ENCODE peak calls at places on chromosomes 1 and 21, in nine cellular contexts. G, T, U, V, A, Q, I, H and F are unnamed samples.

GRCh38 chr1:212624976-212625501 is 16.5 kb downstream of the ATF3 start:
- DNase-seq in G (no peak), T (no peak), U (no peak), V (no peak), A (no peak), Q (no peak), I (no peak), H (no peak), F (no peak)

GRCh38 chr21:42830456-42831455 is 48.6 kb downstream of the WDR4 start:
- DNase-seq in G (no peak), T (no peak), U (no peak), V (peak), A (no peak), Q (no peak), I (no peak), H (no peak), F (no peak)

GRCh38 chr21:45279446-45280177 is 8.1 kb downstream of the POFUT2 start:
- DNase-seq in G (no peak), T (no peak), U (no peak), V (peak), A (peak), Q (no peak), I (no peak), H (no peak), F (no peak)

GRCh38 chr1:230633469-230633868 is 8.8 kb upstream of the COG2 start:
- DNase-seq in G (no peak), T (no peak), U (no peak), V (no peak), A (no peak), Q (no peak), I (no peak), H (peak), F (no peak)

GRCh38 chr1:56531624-56532358 is 47.6 kb downstream of the PLPP3 start:
- DNase-seq in G (no peak), T (no peak), U (no peak), V (no peak), A (no peak), Q (no peak), I (no peak), H (no peak), F (no peak)

GRCh38 chr1:221308534-221309511 is 429.6 kb downstream of the HLX start:
- DNase-seq in G (no peak), T (no peak), U (no peak), V (no peak), A (peak), Q (no peak), I (no peak), H (peak), F (no peak)

GRCh38 chr1:37995773-37996379 is 6.1 kb upstream of the SF3A3 start:
- DNase-seq in G (peak), T (peak), U (peak), V (no peak), A (peak), Q (no peak), I (peak), H (no peak), F (no peak)

GRCh38 chr1:204507317-204508105 is 8.7 kb upstream of the MDM4 start:
- DNase-seq in G (peak), T (no peak), U (peak), V (no peak), A (no peak), Q (no peak), I (no peak), H (peak), F (no peak)

GRCh38 chr1:114023377-114023776 is 44.1 kb downstream of the OLFML3 start:
- DNase-seq in G (no peak), T (no peak), U (no peak), V (no peak), A (no peak), Q (no peak), I (no peak), H (no peak), F (no peak)

GRCh38 chr1:38728176-38728908 is 131.2 kb downstream of the RRAGC start:
- DNase-seq in G (peak), T (no peak), U (peak), V (peak), A (no peak), Q (peak), I (peak), H (no peak), F (no peak)

GRCh38 chr1:125119024-125119441 is 3934.3 kb downstream of the SRGAP2C start:
- DNase-seq in G (no peak), T (no peak), U (no peak), V (no peak), A (no peak), Q (no peak), I (no peak), H (no peak), F (no peak)

GRCh38 chr1:204615881-204616280 is 69.7 kb downstream of the LRRN2 start:
- DNase-seq in G (no peak), T (no peak), U (no peak), V (no peak), A (no peak), Q (no peak), I (no peak), H (no peak), F (no peak)

GRCh38 chr1:224774378-224774777 is 155.1 kb upstream of the DNAH14 start:
- DNase-seq in G (no peak), T (no peak), U (no peak), V (peak), A (no peak), Q (no peak), I (no peak), H (no peak), F (no peak)

GRCh38 chr1:34292472-34292871 is 115.8 kb downstream of the C1orf94 start:
- DNase-seq in G (no peak), T (no peak), U (no peak), V (no peak), A (no peak), Q (no peak), I (no peak), H (no peak), F (no peak)
- TF ChIP-seq CTCF in G (no peak), T (no peak), U (no peak), V (no peak), A (no peak), Q (no peak), I (no peak), H (peak), F (no peak)

DNA sequence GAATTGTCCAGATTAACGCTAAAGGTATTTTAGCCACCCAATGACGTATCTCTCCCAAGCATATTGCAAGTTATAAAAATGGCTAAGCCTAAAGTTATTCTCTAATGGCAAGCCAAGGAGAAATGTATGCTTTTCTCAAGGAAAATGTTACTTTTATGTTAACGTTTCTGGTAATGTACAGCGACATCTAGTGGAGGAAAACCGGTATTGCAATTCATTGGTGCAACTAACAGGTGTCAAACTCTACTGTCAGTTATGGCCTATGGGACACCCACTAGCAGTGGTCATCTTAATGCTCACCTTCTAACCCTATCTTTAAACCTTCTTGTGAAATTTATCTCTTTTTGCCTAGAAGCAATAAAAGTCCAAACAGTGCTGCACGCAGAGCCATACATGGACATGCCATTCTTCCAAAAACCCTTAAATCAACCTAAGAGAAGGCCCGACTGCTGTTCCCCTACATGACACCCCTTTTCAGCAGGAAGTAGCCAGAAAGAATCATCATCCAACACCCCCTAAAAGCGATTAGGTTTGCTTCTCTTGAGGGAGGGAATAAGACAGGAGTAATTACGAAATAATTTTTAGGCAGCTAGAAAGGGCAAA is 68.7 kb upstream of the LRIF1 start:
- DNase-seq in G (peak), T (peak), U (peak), V (no peak), A (no peak), Q (no peak), I (no peak), H (peak), F (no peak)
- TF ChIP-seq CTCF in G (peak), T (peak), U (peak), V (peak), A (peak), Q (peak), I (no peak), H (peak), F (peak)

GRCh38 chr1:2547210-2548067 is 8.7 kb upstream of the TNFRSF14 start:
- DNase-seq in G (no peak), T (peak), U (no peak), V (no peak), A (no peak), Q (no peak), I (no peak), H (peak), F (no peak)

GRCh38 chr1:2548068-2548589 is 8.0 kb upstream of the TNFRSF14 start:
- DNase-seq in G (peak), T (peak), U (peak), V (no peak), A (peak), Q (no peak), I (no peak), H (peak), F (peak)

GRCh38 chr1:2545754-2546514 is 10.2 kb upstream of the TNFRSF14 start:
- DNase-seq in G (peak), T (peak), U (peak), V (no peak), A (peak), Q (peak), I (peak), H (peak), F (peak)

GRCh38 chr1:2544875-2545638 is 11.1 kb upstream of the TNFRSF14 start:
- DNase-seq in G (no peak), T (no peak), U (no peak), V (no peak), A (no peak), Q (no peak), I (no peak), H (peak), F (no peak)

GRCh38 chr1:2546515-2547209 is 9.5 kb upstream of the TNFRSF14 start:
- DNase-seq in G (peak), T (peak), U (peak), V (no peak), A (peak), Q (peak), I (no peak), H (peak), F (peak)
- TF ChIP-seq CTCF in G (no peak), T (no peak), U (no peak), V (no peak), A (no peak), Q (no peak), I (no peak), H (no peak), F (peak)

GRCh38 chr1:3646596-3646995 is 3.3 kb downstream of the WRAP73 start:
- DNase-seq in G (no peak), T (peak), U (no peak), V (no peak), A (no peak), Q (no peak), I (no peak), H (no peak), F (no peak)

GRCh38 chr1:3642921-3643675 is 6.8 kb downstream of the WRAP73 start:
- DNase-seq in G (no peak), T (no peak), U (no peak), V (no peak), A (no peak), Q (no peak), I (no peak), H (no peak), F (no peak)

GRCh38 chr1:3644273-3644672 is 5.6 kb downstream of the WRAP73 start:
- DNase-seq in G (no peak), T (no peak), U (no peak), V (no peak), A (no peak), Q (no peak), I (no peak), H (no peak), F (no peak)

GRCh38 chr1:3645247-3645646 is 4.7 kb downstream of the WRAP73 start:
- DNase-seq in G (no peak), T (no peak), U (no peak), V (no peak), A (no peak), Q (no peak), I (no peak), H (no peak), F (no peak)

GRCh38 chr1:3645666-3646355 is 4.1 kb downstream of the WRAP73 start:
- DNase-seq in G (no peak), T (no peak), U (no peak), V (no peak), A (no peak), Q (no peak), I (no peak), H (no peak), F (no peak)
- TF ChIP-seq CTCF in G (no peak), T (no peak), U (no peak), V (no peak), A (no peak), Q (no peak), I (no peak), H (no peak), F (no peak)

DNA sequence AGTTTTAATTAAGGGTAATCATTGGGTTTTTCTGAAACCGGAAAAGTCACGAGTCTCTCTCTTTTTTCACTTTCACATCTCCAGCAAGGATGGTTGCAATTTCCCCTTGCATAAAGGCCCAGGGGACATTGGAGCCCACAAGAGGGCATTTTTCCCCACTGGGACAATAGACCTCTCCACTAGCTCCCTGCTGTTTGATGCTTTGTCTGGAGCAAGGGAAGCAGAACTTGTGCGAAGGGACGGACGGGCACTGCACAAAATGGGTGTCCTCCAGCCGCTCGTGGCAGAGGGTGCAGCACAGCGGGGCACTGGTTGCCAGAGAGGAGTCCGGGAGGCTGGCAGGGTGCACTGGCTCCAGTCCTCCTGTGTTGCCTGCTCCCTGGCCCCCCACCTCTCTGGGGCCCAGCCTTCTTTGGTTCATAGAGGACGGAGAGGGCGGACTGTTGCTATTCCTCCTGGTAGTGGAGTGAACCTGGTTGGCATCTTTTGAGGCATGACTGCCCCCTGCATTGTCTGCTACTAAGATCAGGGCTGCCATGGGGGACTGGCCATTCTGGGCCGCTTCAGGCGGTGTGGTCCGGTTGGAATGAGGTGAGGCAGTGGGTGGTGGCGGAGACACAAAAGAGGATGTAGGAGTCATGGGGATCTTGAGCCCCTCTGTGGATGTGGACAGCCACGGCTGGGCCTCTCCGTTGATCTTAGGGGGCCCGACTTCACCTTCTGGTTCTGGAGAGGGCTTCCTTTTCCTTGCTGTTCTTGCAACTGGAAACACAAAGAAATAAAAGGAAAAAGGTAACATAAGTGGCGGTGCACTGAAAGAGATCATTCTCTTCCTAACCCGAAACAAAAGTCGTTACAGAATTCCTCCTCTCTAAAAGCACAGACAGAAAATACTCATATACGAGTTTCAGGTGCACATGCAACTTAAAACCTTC is 2.6 kb downstream of the IRF2BP2 start:
- DNase-seq in G (peak), T (no peak), U (peak), V (no peak), A (peak), Q (no peak), I (no peak), H (peak), F (peak)
- TF ChIP-seq CTCF in G (peak), T (no peak), U (no peak), V (no peak), A (peak), Q (peak), I (no peak), H (no peak), F (no peak)

GRCh38 chr1:23661887-23662286 is 29.7 kb upstream of the RPL11 start:
- DNase-seq in G (no peak), T (no peak), U (no peak), V (no peak), A (no peak), Q (no peak), I (no peak), H (no peak), F (no peak)

GRCh38 chr1:23670709-23671108 is 20.9 kb upstream of the RPL11 start:
- DNase-seq in G (no peak), T (no peak), U (no peak), V (no peak), A (no peak), Q (no peak), I (no peak), H (no peak), F (no peak)

GRCh38 chr1:23660671-23661070 is 30.9 kb upstream of the RPL11 start:
- DNase-seq in G (no peak), T (no peak), U (no peak), V (no peak), A (no peak), Q (no peak), I (no peak), H (no peak), F (no peak)

GRCh38 chr1:23667411-23667810 is 24.2 kb upstream of the RPL11 start:
- DNase-seq in G (no peak), T (no peak), U (no peak), V (no peak), A (no peak), Q (no peak), I (no peak), H (no peak), F (no peak)

GRCh38 chr1:23664837-23665795 is 26.5 kb upstream of the RPL11 start:
- DNase-seq in G (peak), T (no peak), U (peak), V (no peak), A (no peak), Q (no peak), I (no peak), H (peak), F (no peak)
- TF ChIP-seq CTCF in G (peak), T (peak), U (peak), V (peak), A (peak), Q (peak), I (no peak), H (peak), F (peak)

GRCh38 chr1:24749257-24749656 is 4.0 kb downstream of the CLIC4 start:
- DNase-seq in G (no peak), T (no peak), U (no peak), V (no peak), A (no peak), Q (no peak), I (no peak), H (peak), F (no peak)
- TF ChIP-seq CTCF in G (no peak), T (no peak), U (no peak), V (no peak), A (no peak), Q (no peak), I (no peak), H (no peak), F (no peak)

GRCh38 chr1:31336687-31337467 is 36.0 kb downstream of the FABP3 start:
- DNase-seq in G (no peak), T (no peak), U (no peak), V (no peak), A (no peak), Q (no peak), I (no peak), H (no peak), F (no peak)

GRCh38 chr1:31335007-31335406 is 37.9 kb downstream of the FABP3 start:
- DNase-seq in G (peak), T (no peak), U (no peak), V (no peak), A (no peak), Q (no peak), I (no peak), H (peak), F (no peak)
- TF ChIP-seq CTCF in G (peak), T (peak), U (peak), V (peak), A (peak), Q (peak), I (no peak), H (peak), F (peak)

DNA sequence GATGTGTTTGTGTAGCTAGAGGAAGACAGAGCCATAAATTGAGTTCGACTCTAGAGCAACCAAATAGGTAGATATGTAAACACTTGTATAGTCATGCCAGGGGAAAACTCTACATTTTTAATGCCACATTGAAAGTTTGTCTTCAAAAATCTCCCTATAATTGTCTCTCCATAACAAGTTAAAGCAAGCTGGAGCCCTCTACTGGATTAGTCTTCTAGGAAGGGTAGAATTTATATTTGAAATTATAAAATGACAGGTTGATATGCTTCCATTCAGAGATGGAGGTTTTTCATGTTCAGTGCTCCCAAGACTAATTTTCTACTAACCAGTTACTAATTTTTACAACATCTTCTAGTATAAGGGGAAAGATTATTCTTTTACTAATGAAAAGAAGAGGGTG is 13.1 kb upstream of the COL24A1 start:
- DNase-seq in G (peak), T (no peak), U (no peak), V (no peak), A (no peak), Q (no peak), I (no peak), H (no peak), F (no peak)
- TF ChIP-seq CTCF in G (peak), T (no peak), U (no peak), V (peak), A (peak), Q (peak), I (no peak), H (no peak), F (no peak)

GRCh38 chr1:11272544-11272841 is 505 bp upstream of the UBIAD1 start:
- DNase-seq in G (no peak), T (no peak), U (no peak), V (no peak), A (no peak), Q (no peak), I (no peak), H (no peak), F (no peak)
- TF ChIP-seq CTCF in G (no peak), T (no peak), U (no peak), V (peak), A (no peak), Q (no peak), I (no peak), H (no peak), F (no peak)